ENCODE peak calls at places on chromosomes 6 and 20, in seven cellular contexts. V is T47D; D is neural crest cell; B is mucosa of gallbladder; O is mammary epithelial cell; Z is OCI-LY7; W is naive thymus-derived CD8-positive, alpha-beta T cell. T is an unnamed sample.
A peak's percentile ranks its signal among the peaks of the same experiment; 100 is the strongest.

GRCh38 chr6:17897681-17898080 is 89.8 kb downstream of the KIF13A start:
- DNase-seq in O (no peak), W (no peak), V (no peak), B (no peak), D (no peak), Z (no peak), T (no peak)

GRCh38 chr6:7143161-7143974 is 35.6 kb downstream of the RREB1 start:
- DNase-seq in V (peak; percentile 42), D (peak; percentile 35), B (no peak), Z (no peak), O (no peak), W (no peak), T (peak; percentile 27)

GRCh38 chr6:12844284-12845223 is 128.0 kb downstream of the PHACTR1 start:
- DNase-seq in D (no peak), B (no peak), O (no peak), W (no peak), V (peak; percentile 96), Z (peak; percentile 27), T (peak; percentile 75)

GRCh38 chr6:135304883-135305282 is 123.8 kb downstream of the MYB start:
- DNase-seq in Z (no peak), V (no peak), B (no peak), O (no peak), W (no peak), D (no peak), T (no peak)

GRCh38 chr6:55557176-55557575 is 21.8 kb downstream of the HMGCLL1 start:
- DNase-seq in Z (no peak), D (no peak), V (no peak), O (no peak), B (no peak), W (no peak), T (no peak)

GRCh38 chr20:37868998-37869861 is 33.7 kb upstream of the VSTM2L start:
- DNase-seq in Z (no peak), D (no peak), V (no peak), B (no peak), O (no peak), W (no peak), T (no peak)

GRCh38 chr6:166423051-166423745 is 40.5 kb upstream of the MPC1 start:
- DNase-seq in V (no peak), D (no peak), W (no peak), B (no peak), O (no peak), Z (no peak), T (no peak)

GRCh38 chr6:158698876-158699440 is 49.1 kb downstream of the SYTL3 start:
- DNase-seq in V (no peak), Z (no peak), D (no peak), B (no peak), W (no peak), O (no peak), T (no peak)

GRCh38 chr20:35618372-35619131 is 2.9 kb downstream of the SPAG4 start:
- DNase-seq in D (no peak), V (peak; percentile 43), O (peak; percentile 42), Z (peak; percentile 58), W (no peak), B (no peak), T (peak; percentile 41)

GRCh38 chr6:722077-722524 is 29.2 kb upstream of the EXOC2 start:
- DNase-seq in B (peak; percentile 79), V (peak; percentile 88), O (peak; percentile 65), D (peak; percentile 78), W (peak; percentile 76), Z (peak; percentile 77), T (peak; percentile 76)

GRCh38 chr6:166076625-166077024 is 91.0 kb downstream of the TBXT start:
- DNase-seq in O (no peak), W (no peak), B (no peak), D (no peak), Z (peak; percentile 1), V (no peak), T (no peak)

GRCh38 chr6:26213334-26214075 is 126.3 kb downstream of the HFE start:
- DNase-seq in D (no peak), O (no peak), Z (no peak), B (no peak), V (no peak), W (no peak), T (no peak)

GRCh38 chr20:50873518-50873959 is 57.7 kb downstream of the ADNP start:
- DNase-seq in Z (no peak), B (no peak), V (no peak), W (no peak), D (no peak), O (no peak), T (no peak)

GRCh38 chr20:49028684-49029083 is 17.4 kb upstream of the CSE1L start:
- DNase-seq in W (no peak), V (peak; percentile 68), B (no peak), Z (peak; percentile 31), D (no peak), O (peak; percentile 13), T (peak; percentile 29)

GRCh38 chr6:122289721-122290501 is 109.5 kb upstream of the HSF2 start:
- DNase-seq in D (no peak), W (no peak), O (no peak), B (no peak), V (peak; percentile 42), Z (no peak), T (peak; percentile 56)

GRCh38 chr20:36153754-36154695 is 515 bp upstream of the EPB41L1 start:
- DNase-seq in Z (no peak), W (peak; percentile 71), V (peak; percentile 92), B (peak; percentile 84), O (peak; percentile 51), D (peak; percentile 68), T (peak; percentile 67)

GRCh38 chr20:62382306-62383198 is 4.4 kb upstream of the RPS21 start:
- DNase-seq in V (peak; percentile 93), W (peak; percentile 87), B (peak; percentile 70), O (peak; percentile 65), Z (peak; percentile 87), D (peak; percentile 74), T (peak; percentile 90)

GRCh38 chr6:11929451-11929850 is 82.7 kb upstream of the HIVEP1 start:
- DNase-seq in B (no peak), D (no peak), Z (no peak), V (no peak), W (no peak), O (no peak), T (no peak)

GRCh38 chr20:15854871-15855270 is 718.4 kb downstream of the KIF16B start:
- DNase-seq in O (no peak), Z (no peak), B (no peak), V (no peak), W (no peak), D (no peak), T (no peak)

GRCh38 chr6:82711105-82711829 is 347.6 kb downstream of the TPBG start:
- DNase-seq in D (no peak), Z (no peak), W (no peak), B (no peak), V (no peak), O (no peak), T (peak; percentile 63)

GRCh38 chr20:63085087-63085861 is 78.5 kb upstream of the BHLHE23 start:
- DNase-seq in Z (no peak), W (peak; percentile 43), O (no peak), D (no peak), V (no peak), B (no peak), T (no peak)

GRCh38 chr6:91288741-91289140 is 701.9 kb upstream of the MAP3K7 start:
- DNase-seq in W (no peak), V (no peak), O (no peak), B (no peak), D (no peak), Z (no peak), T (peak; percentile 26)

GRCh38 chr6:47759364-47759763 is 22.5 kb upstream of the OPN5 start:
- DNase-seq in W (no peak), O (peak; percentile 28), Z (no peak), V (no peak), D (no peak), B (no peak), T (no peak)

GRCh38 chr6:136717297-136717990 is 74.8 kb downstream of the MAP3K5 start:
- DNase-seq in W (no peak), O (no peak), Z (peak; percentile 72), B (no peak), V (no peak), D (no peak), T (no peak)

GRCh38 chr6:148342146-148343027 is at the start of gene SASH1:
- DNase-seq in V (peak; percentile 86), W (no peak), B (peak; percentile 43), O (peak; percentile 85), D (peak; percentile 69), Z (no peak), T (peak; percentile 41)

GRCh38 chr6:80376411-80376810 is 269.9 kb downstream of the BCKDHB start:
- DNase-seq in Z (no peak), D (no peak), B (no peak), O (no peak), V (no peak), W (no peak), T (no peak)

GRCh38 chr6:45415778-45416518 is 38.2 kb upstream of the SUPT3H start:
- DNase-seq in W (no peak), D (no peak), O (no peak), B (no peak), Z (no peak), V (no peak), T (no peak)

GRCh38 chr20:35883341-35883777 is 70.9 kb downstream of the SCAND1 start:
- DNase-seq in B (no peak), V (no peak), W (no peak), Z (no peak), D (no peak), O (no peak), T (no peak)

GRCh38 chr20:49344975-49345374 is 67.1 kb upstream of the ZNFX1 start:
- DNase-seq in B (peak; percentile 67), O (peak; percentile 84), W (no peak), V (peak; percentile 75), D (no peak), Z (no peak), T (peak; percentile 82)

GRCh38 chr6:104118274-104118673 is 741.4 kb downstream of the HACE1 start:
- DNase-seq in W (no peak), Z (no peak), B (no peak), D (no peak), O (peak; percentile 11), V (no peak), T (no peak)

GRCh38 chr6:501891-502601 is 110.5 kb downstream of the IRF4 start:
- DNase-seq in D (no peak), O (no peak), B (no peak), Z (no peak), W (peak; percentile 61), V (no peak), T (no peak)

GRCh38 chr6:131844243-131844841 is 36.5 kb downstream of the ENPP1 start:
- DNase-seq in Z (no peak), V (peak; percentile 85), W (no peak), D (no peak), B (no peak), O (no peak), T (no peak)

GRCh38 chr6:48825501-48826317 is 637.3 kb downstream of the MMUT start:
- DNase-seq in V (no peak), D (no peak), W (no peak), Z (no peak), B (no peak), O (no peak), T (no peak)

GRCh38 chr6:159837141-159837490 is 37.0 kb downstream of the PNLDC1 start:
- DNase-seq in Z (no peak), V (no peak), W (no peak), B (no peak), O (no peak), D (no peak), T (no peak)

GRCh38 chr6:145233955-145234354 is 501.4 kb downstream of the EPM2A start:
- DNase-seq in Z (no peak), B (no peak), W (no peak), V (no peak), O (no peak), D (no peak), T (no peak)

GRCh38 chr6:111757342-111757741 is 115.9 kb downstream of the FYN start:
- DNase-seq in O (peak; percentile 11), V (no peak), B (no peak), Z (no peak), W (no peak), D (no peak), T (no peak)

T was measured in G401.